ENCODE peak calls at places on chromosomes 2 and 18, in five cellular contexts. S, Z, B, J and T are unnamed samples.

GRCh38 chr18:46283895-46284295 is 179.7 kb downstream of the HAUS1 start:
- DNase-seq in S (no peak), J (no peak), B (no peak), Z (no peak), T (no peak)

GRCh38 chr2:179538406-179538805 is 273.8 kb upstream of the SESTD1 start:
- DNase-seq in S (no peak), J (no peak), B (no peak), Z (no peak), T (no peak)

GRCh38 chr2:233830111-233830760 is 24.1 kb downstream of the HJURP start:
- DNase-seq in B (no peak), Z (no peak), J (no peak), S (no peak), T (no peak)

GRCh38 chr2:233848276-233848675 is 6.1 kb downstream of the HJURP start:
- DNase-seq in Z (no peak), S (no peak), B (no peak), J (peak), T (no peak)

GRCh38 chr2:72139871-72140620 is 7.6 kb downstream of the CYP26B1 start:
- DNase-seq in J (no peak), S (no peak), Z (no peak), B (no peak), T (no peak)

GRCh38 chr2:98913916-98914712 is 21.9 kb downstream of the CRACDL start:
- DNase-seq in Z (no peak), J (no peak), S (no peak), B (no peak), T (no peak)

GRCh38 chr2:60104514-60105501 is 448.6 kb downstream of the BCL11A start:
- DNase-seq in S (no peak), B (no peak), Z (no peak), J (peak), T (no peak)

GRCh38 chr18:31225668-31226067 is 63.0 kb upstream of the DSC1 start:
- DNase-seq in J (no peak), S (no peak), Z (peak), B (no peak), T (no peak)

GRCh38 chr2:5696741-5697521 is 4.7 kb downstream of the SOX11 start:
- DNase-seq in B (no peak), Z (no peak), J (no peak), S (no peak), T (no peak)

GRCh38 chr18:24910217-24910616 is 441.7 kb downstream of the ZNF521 start:
- DNase-seq in S (no peak), Z (no peak), B (no peak), J (no peak), T (no peak)

GRCh38 chr2:11013196-11013595 is 101.5 kb downstream of the KCNF1 start:
- DNase-seq in S (no peak), B (no peak), J (no peak), Z (no peak), T (no peak)

GRCh38 chr2:191459158-191459557 is 214.0 kb downstream of the MYO1B start:
- DNase-seq in Z (no peak), B (no peak), S (no peak), J (no peak), T (no peak)

GRCh38 chr2:1307670-1308069 is 105.6 kb upstream of the TPO start:
- DNase-seq in Z (no peak), S (no peak), J (no peak), B (no peak), T (no peak)

GRCh38 chr18:63099848-63100625 is 219.5 kb downstream of the BCL2 start:
- DNase-seq in S (no peak), B (peak), Z (no peak), J (peak), T (no peak)

GRCh38 chr2:17799301-17800126 is 16.7 kb upstream of the MSGN1 start:
- DNase-seq in Z (no peak), B (no peak), S (no peak), J (no peak), T (no peak)

GRCh38 chr2:62928015-62928414 is 122.6 kb upstream of the OTX1 start:
- DNase-seq in Z (no peak), J (no peak), B (no peak), S (no peak), T (no peak)

GRCh38 chr2:224682121-224682520 is 34.0 kb downstream of the CCDC195 start:
- DNase-seq in Z (no peak), B (no peak), J (no peak), S (no peak), T (no peak)

GRCh38 chr2:42581257-42581656 is 12.8 kb downstream of the MTA3 start:
- DNase-seq in B (no peak), J (no peak), Z (no peak), S (no peak), T (no peak)

GRCh38 chr18:23401400-23402347 is 51.4 kb upstream of the RIOK3 start:
- DNase-seq in S (peak), J (no peak), B (peak), Z (no peak), T (no peak)